ENCODE peak calls at places on chromosome 10, in six cellular contexts. T is WERI-Rb-1, Z is AG09309, M is brain microvascular endothelial cell, P is dorsolateral prefrontal cortex, F is left ventricle myocardium inferior. S is an unnamed sample.

GRCh38 chr10:110704906-110705476 is 60.9 kb downstream of the RBM20 start:
- DNase-seq in T (no peak), Z (no peak), M (peak), P (no peak), F (no peak), S (peak)

GRCh38 chr10:84523509-84523908 is 195.1 kb downstream of the CCSER2 start:
- DNase-seq in T (peak), Z (no peak), M (no peak), P (no peak), F (no peak), S (no peak)

GRCh38 chr10:69913586-69913985 is 111.9 kb downstream of the COL13A1 start:
- DNase-seq in T (no peak), Z (no peak), M (no peak), P (no peak), F (no peak), S (no peak)

GRCh38 chr10:20110435-20111119 is 294.3 kb downstream of the PLXDC2 start:
- DNase-seq in T (no peak), Z (no peak), M (no peak), P (peak), F (no peak), S (no peak)

GRCh38 chr10:88687853-88688467 is 18.1 kb upstream of the LIPK start:
- DNase-seq in T (no peak), Z (no peak), M (no peak), P (no peak), F (no peak), S (no peak)

GRCh38 chr10:34985823-34986222 is 104.3 kb downstream of the CUL2 start:
- DNase-seq in T (peak), Z (no peak), M (no peak), P (no peak), F (no peak), S (no peak)

GRCh38 chr10:129605266-129605985 is 138.4 kb downstream of the MGMT start:
- DNase-seq in T (no peak), Z (no peak), M (no peak), P (no peak), F (no peak), S (no peak)

GRCh38 chr10:128275405-128275804 is 149.2 kb upstream of the MKI67 start:
- DNase-seq in T (no peak), Z (no peak), M (no peak), P (no peak), F (no peak), S (no peak)

GRCh38 chr10:88032566-88032965 is 169.1 kb downstream of the PTEN start:
- DNase-seq in T (no peak), Z (no peak), M (peak), P (no peak), F (no peak), S (no peak)

GRCh38 chr10:85645097-85645496 is 721.5 kb downstream of the GRID1 start:
- DNase-seq in T (no peak), Z (no peak), M (no peak), P (no peak), F (no peak), S (no peak)

GRCh38 chr10:325282-325681 is 190.0 kb downstream of the ZMYND11 start:
- DNase-seq in T (no peak), Z (no peak), M (no peak), P (no peak), F (no peak), S (peak)

GRCh38 chr10:78630944-78631838 is 437.6 kb upstream of the ZMIZ1 start:
- DNase-seq in T (no peak), Z (no peak), M (no peak), P (no peak), F (peak), S (peak)

GRCh38 chr10:111650088-111650487 is 533.5 kb downstream of the GPAM start:
- DNase-seq in T (peak), Z (no peak), M (no peak), P (no peak), F (no peak), S (no peak)

GRCh38 chr10:6204063-6204340 is 1.3 kb downstream of the PFKFB3 start:
- DNase-seq in T (no peak), Z (no peak), M (no peak), P (no peak), F (no peak), S (no peak)

GRCh38 chr10:131337656-131338055 is 26.1 kb upstream of the TCERG1L start:
- DNase-seq in T (no peak), Z (no peak), M (no peak), P (no peak), F (no peak), S (no peak)

GRCh38 chr10:112960151-112960681 is 10.2 kb downstream of the TCF7L2 start:
- DNase-seq in T (no peak), Z (no peak), M (peak), P (no peak), F (no peak), S (no peak)
- H3K4me3 ChIP-seq in T (no peak), Z (no peak), M (no peak), P (no peak), F (no peak), S (no peak)

DNA sequence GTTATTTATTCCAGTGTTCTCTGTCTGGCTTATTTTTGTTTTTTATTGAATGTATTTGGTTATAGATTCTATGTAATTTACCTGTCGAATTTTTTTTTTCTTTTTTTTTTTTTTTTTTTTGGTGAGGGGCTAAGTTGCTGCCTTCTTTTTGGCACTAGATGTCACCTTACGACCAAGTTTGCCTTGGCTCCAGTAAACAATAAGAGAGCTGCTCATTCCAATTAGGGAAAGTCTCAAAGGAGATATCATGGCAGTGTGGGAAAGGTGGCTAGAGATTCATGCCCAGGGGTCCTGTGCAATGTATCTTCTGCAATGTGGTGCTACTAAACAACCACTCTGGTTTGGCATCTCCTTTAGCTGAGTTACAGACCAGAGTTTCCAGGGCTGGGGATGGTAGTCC is 84.0 kb downstream of the PTPN20 start:
- DNase-seq in T (peak), Z (no peak), M (no peak), P (no peak), F (no peak), S (no peak)
- TF ChIP-seq CTCF in T (peak), Z (peak), M (no peak), P (no peak), F (no peak), S (no peak)

DNA sequence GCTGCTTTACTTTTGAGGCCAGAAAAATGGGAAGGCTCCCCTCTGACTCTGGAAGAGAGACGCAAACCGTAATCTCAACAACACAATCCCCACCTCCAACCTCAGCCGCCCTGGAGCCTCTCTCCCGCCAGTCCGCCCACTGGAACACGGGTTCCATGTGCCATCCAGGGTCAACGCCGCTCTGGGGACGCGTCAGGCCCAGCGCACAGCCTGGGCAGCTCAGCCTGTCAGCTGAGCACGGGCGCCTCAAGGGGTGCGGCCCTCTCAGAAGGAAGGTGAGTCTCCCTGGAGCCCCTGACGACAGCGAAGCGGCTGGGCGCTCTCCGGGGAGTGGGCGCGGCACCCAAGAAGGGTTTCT is 1.2 kb upstream of the SLC18A3 start:
- DNase-seq in T (peak), Z (no peak), M (no peak), P (no peak), F (no peak), S (peak)
- H3K4me3 ChIP-seq in T (peak), Z (no peak), M (no peak), P (no peak), F (no peak), S (no peak)

DNA sequence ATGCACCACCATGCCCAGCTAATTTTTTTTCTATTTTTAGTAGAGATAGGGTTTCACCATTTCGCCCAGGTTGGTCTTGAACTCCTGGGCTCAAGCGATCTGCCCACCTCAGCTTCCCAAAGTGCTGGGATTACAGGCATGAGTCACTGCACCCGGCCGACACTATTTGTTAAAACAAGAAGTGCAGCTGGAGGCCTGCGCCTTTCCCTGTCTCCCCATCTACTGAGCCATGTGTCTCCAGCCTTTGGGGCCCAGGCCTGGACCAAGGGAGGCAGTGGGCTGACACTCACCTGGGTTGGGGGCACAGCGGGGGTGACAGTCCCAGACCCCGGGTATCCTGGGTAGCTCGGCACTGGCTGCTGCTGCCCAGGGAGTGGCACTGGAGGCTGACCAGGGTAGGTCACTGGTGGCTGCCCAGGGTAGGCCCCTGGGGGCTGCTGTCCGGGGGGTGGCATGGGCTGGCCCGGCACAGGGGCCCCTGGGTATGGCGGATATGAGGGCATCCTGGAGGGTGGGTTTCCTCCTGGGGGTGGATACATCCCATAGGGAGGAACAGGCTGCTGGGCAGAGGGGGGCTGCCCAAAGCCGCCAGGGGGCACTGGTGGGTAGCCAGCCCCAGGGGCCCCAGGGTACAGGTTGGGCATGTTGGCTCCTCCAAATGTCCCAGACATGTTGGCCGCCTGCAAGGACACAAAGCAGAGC is 36.3 kb downstream of the PLAC9 start:
- DNase-seq in T (no peak), Z (no peak), M (no peak), P (peak), F (no peak), S (no peak)
- TF ChIP-seq CTCF in T (no peak), Z (peak), M (peak), P (no peak), F (peak), S (no peak)

GRCh38 chr10:5036511-5036910 is 32.9 kb upstream of the AKR1C2 start:
- DNase-seq in T (no peak), Z (no peak), M (no peak), P (no peak), F (no peak), S (no peak)
- H3K4me3 ChIP-seq in T (no peak), Z (no peak), M (no peak), P (no peak), F (no peak), S (no peak)